ENCODE peak calls at places on chromosomes 6 and 20, in eight cellular contexts. One of them, this sample, is unnamed.

GRCh38 chr6:85396159-85396808 is 53.6 kb upstream of the NT5E start:
- DNase-seq in HEK293T: no peak
- DNase-seq in left lobe of liver: no peak
- DNase-seq in transverse colon: no peak
- DNase-seq in AG08395: no peak
- DNase-seq in NCI-H187 treated with DMSO at 0.1 percent for 48 hours: no peak
- DNase-seq in uterus: no peak
- DNase-seq in sciatic nerve: no peak
- DNase-seq in this sample: no peak

GRCh38 chr6:11538049-11538798 is 675 bp downstream of the TMEM170B start:
- DNase-seq in HEK293T: peak
- DNase-seq in left lobe of liver: peak
- DNase-seq in transverse colon: peak
- DNase-seq in AG08395: no peak
- DNase-seq in NCI-H187 treated with DMSO at 0.1 percent for 48 hours: no peak
- DNase-seq in uterus: peak
- DNase-seq in sciatic nerve: peak
- DNase-seq in this sample: no peak

GRCh38 chr6:37583261-37583660 is 83.6 kb upstream of the CCDC167 start:
- DNase-seq in HEK293T: no peak
- DNase-seq in left lobe of liver: no peak
- DNase-seq in transverse colon: no peak
- DNase-seq in AG08395: no peak
- DNase-seq in NCI-H187 treated with DMSO at 0.1 percent for 48 hours: no peak
- DNase-seq in uterus: no peak
- DNase-seq in sciatic nerve: no peak
- DNase-seq in this sample: no peak

GRCh38 chr6:81766482-81767069 is 14.1 kb upstream of the TENT5A start:
- DNase-seq in HEK293T: no peak
- DNase-seq in left lobe of liver: no peak
- DNase-seq in transverse colon: no peak
- DNase-seq in AG08395: peak
- DNase-seq in NCI-H187 treated with DMSO at 0.1 percent for 48 hours: no peak
- DNase-seq in uterus: no peak
- DNase-seq in sciatic nerve: no peak
- DNase-seq in this sample: no peak

GRCh38 chr6:7468382-7469081 is 72.9 kb upstream of the DSP start:
- DNase-seq in HEK293T: peak
- DNase-seq in left lobe of liver: no peak
- DNase-seq in transverse colon: no peak
- DNase-seq in AG08395: peak
- DNase-seq in NCI-H187 treated with DMSO at 0.1 percent for 48 hours: no peak
- DNase-seq in uterus: peak
- DNase-seq in sciatic nerve: no peak
- DNase-seq in this sample: peak

GRCh38 chr6:43976706-43977403 is 150.4 kb downstream of the MRPL14 start:
- DNase-seq in HEK293T: no peak
- DNase-seq in left lobe of liver: no peak
- DNase-seq in transverse colon: no peak
- DNase-seq in AG08395: no peak
- DNase-seq in NCI-H187 treated with DMSO at 0.1 percent for 48 hours: no peak
- DNase-seq in uterus: no peak
- DNase-seq in sciatic nerve: no peak
- DNase-seq in this sample: no peak

GRCh38 chr6:30097902-30098606 is 14.8 kb downstream of the TRIM31 start:
- DNase-seq in HEK293T: no peak
- DNase-seq in left lobe of liver: no peak
- DNase-seq in transverse colon: peak
- DNase-seq in AG08395: no peak
- DNase-seq in NCI-H187 treated with DMSO at 0.1 percent for 48 hours: no peak
- DNase-seq in uterus: no peak
- DNase-seq in sciatic nerve: no peak
- DNase-seq in this sample: no peak

GRCh38 chr20:9093203-9093962 is 24.5 kb downstream of the PLCB4 start:
- DNase-seq in HEK293T: peak
- DNase-seq in left lobe of liver: no peak
- DNase-seq in transverse colon: no peak
- DNase-seq in AG08395: no peak
- DNase-seq in NCI-H187 treated with DMSO at 0.1 percent for 48 hours: no peak
- DNase-seq in uterus: no peak
- DNase-seq in sciatic nerve: no peak
- DNase-seq in this sample: no peak

GRCh38 chr20:46286977-46287376 is 21.3 kb downstream of the CDH22 start:
- DNase-seq in HEK293T: no peak
- DNase-seq in left lobe of liver: no peak
- DNase-seq in transverse colon: no peak
- DNase-seq in AG08395: no peak
- DNase-seq in NCI-H187 treated with DMSO at 0.1 percent for 48 hours: no peak
- DNase-seq in uterus: no peak
- DNase-seq in sciatic nerve: no peak
- DNase-seq in this sample: no peak

This sample was measured in right atrium auricular region.